ENCODE peak calls at places on chromosomes 7 and 10, in eight cellular contexts. V, U, O, P, C, G, J and T are unnamed samples.

GRCh38 chr10:44384601-44385422 is at the start of gene CXCL12:
- DNase-seq in G (peak; percentile 77), P (peak; percentile 32), J (peak; percentile 31), V (no peak), U (peak; percentile 74), O (peak; percentile 44), C (no peak), T (peak; percentile 86)

GRCh38 chr10:132665946-132666732 is 119.8 kb downstream of the NKX6-2 start:
- DNase-seq in P (no peak), J (no peak), G (peak; percentile 70), U (no peak), C (peak; percentile 24), V (no peak), O (no peak), T (no peak)

GRCh38 chr10:44478040-44478439 is 93.1 kb upstream of the CXCL12 start:
- DNase-seq in V (no peak), O (no peak), C (no peak), P (no peak), U (no peak), J (no peak), G (no peak), T (no peak)

GRCh38 chr7:28239823-28240204 is 59.2 kb upstream of the JAZF1 start:
- DNase-seq in U (no peak), O (no peak), J (no peak), G (no peak), V (no peak), P (no peak), C (no peak), T (no peak)

GRCh38 chr10:28408237-28408777 is 105.4 kb upstream of the MPP7 start:
- DNase-seq in P (no peak), J (no peak), G (no peak), C (no peak), O (no peak), U (no peak), V (no peak), T (no peak)

GRCh38 chr7:88217675-88218427 is 2.0 kb downstream of the SRI start:
- DNase-seq in U (no peak), V (no peak), G (no peak), J (no peak), P (no peak), O (no peak), C (no peak), T (no peak)

GRCh38 chr7:2759736-2760097 is 71.7 kb downstream of the AMZ1 start:
- DNase-seq in O (no peak), C (no peak), U (no peak), P (no peak), G (no peak), J (no peak), V (no peak), T (peak; percentile 59)

GRCh38 chr7:38524786-38525185 is 106.4 kb downstream of the AMPH start:
- DNase-seq in G (peak; percentile 10), J (no peak), C (no peak), V (no peak), O (no peak), P (no peak), U (no peak), T (no peak)

GRCh38 chr10:29784175-29784773 is 149.5 kb upstream of the SVIL start:
- DNase-seq in C (no peak), V (peak; percentile 63), J (no peak), U (peak; percentile 78), O (peak; percentile 71), P (peak; percentile 85), G (peak; percentile 99), T (peak; percentile 59)

GRCh38 chr10:99661370-99661749 is 2.1 kb downstream of the ENTPD7 start:
- DNase-seq in O (no peak), U (no peak), P (no peak), C (no peak), V (no peak), J (no peak), G (peak; percentile 80), T (no peak)

GRCh38 chr10:114477285-114477684 is 73.0 kb upstream of the AFAP1L2 start:
- DNase-seq in G (no peak), U (no peak), C (no peak), O (peak; percentile 87), V (no peak), J (no peak), P (peak; percentile 83), T (no peak)

GRCh38 chr10:91487914-91488577 is 77.9 kb downstream of the HECTD2 start:
- DNase-seq in C (no peak), O (no peak), P (no peak), J (no peak), V (no peak), G (no peak), U (no peak), T (no peak)

GRCh38 chr10:12637649-12638048 is 288.3 kb downstream of the CAMK1D start:
- DNase-seq in V (no peak), J (no peak), G (no peak), C (no peak), U (no peak), O (no peak), P (no peak), T (no peak)

GRCh38 chr7:56007167-56007652 is 42.8 kb downstream of the NIPSNAP2 start:
- DNase-seq in U (no peak), C (no peak), P (no peak), G (no peak), O (no peak), J (peak; percentile 90), V (no peak), T (no peak)

GRCh38 chr10:102413053-102413705 is 5.4 kb downstream of the PSD start:
- DNase-seq in G (peak; percentile 42), C (no peak), U (no peak), J (no peak), O (no peak), P (no peak), V (no peak), T (peak; percentile 30)

DNA sequence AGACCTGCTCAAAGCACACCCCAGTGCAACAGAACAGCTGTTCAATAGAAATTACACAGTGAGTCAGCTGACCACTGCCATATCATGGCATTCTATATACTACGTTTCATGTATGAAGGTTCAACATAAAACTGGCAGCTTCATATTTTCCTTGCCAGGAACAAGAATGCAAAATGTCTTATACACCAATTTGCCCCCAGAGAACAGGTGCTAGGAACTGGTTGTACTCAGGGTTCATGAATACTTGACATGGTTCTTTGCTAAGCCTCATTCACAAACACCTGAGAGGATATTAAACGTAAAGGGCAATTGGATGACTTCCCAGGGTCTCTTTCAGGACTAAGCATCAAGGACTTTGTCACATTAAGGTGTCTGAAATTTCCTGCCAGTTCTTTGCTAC is 6.9 kb downstream of the MYOF start:
- DNase-seq in C (no peak), V (no peak), P (no peak), J (no peak), U (no peak), O (no peak), G (no peak), T (no peak)
- H3K4me1 ChIP-seq in C (peaks cover 85% of the 10 kb centered on the region), V (peaks cover 69% of the 10 kb centered on the region), P (no peaks in the 10 kb centered on the region), J (peaks cover 79% of the 10 kb centered on the region), U (peaks cover 12% of the 10 kb centered on the region), O (peaks cover 1% of the 10 kb centered on the region), G (peaks cover 64% of the 10 kb centered on the region), T (no peaks in the 10 kb centered on the region)

GRCh38 chr10:117131390-117132327 is 6.4 kb downstream of the VAX1 start:
- DNase-seq in U (no peak), C (no peak), V (no peak), G (no peak), P (no peak), O (no peak), J (no peak), T (no peak)
- H3K4me3 ChIP-seq in U (no peak overlapping the region), C (peak overlapping the region; percentile 4), V (peak overlapping the region; percentile 15), G (peak overlapping the region; percentile 50), P (no peak overlapping the region), O (no peak overlapping the region), J (no peak overlapping the region), T (peak overlapping the region; percentile 7)

GRCh38 chr7:5455175-5455574 is 31.5 kb upstream of the TNRC18 start:
- DNase-seq in G (no peak), U (no peak), P (no peak), J (no peak), O (no peak), V (no peak), C (no peak), T (no peak)

GRCh38 chr7:5454485-5454884 is 30.9 kb upstream of the TNRC18 start:
- DNase-seq in O (no peak), V (no peak), C (no peak), P (no peak), G (no peak), U (no peak), J (no peak), T (no peak)

GRCh38 chr7:5452937-5453540 is 29.4 kb upstream of the TNRC18 start:
- DNase-seq in O (peak; percentile 61), V (no peak), C (no peak), J (no peak), U (no peak), P (peak; percentile 46), G (peak; percentile 36), T (peak; percentile 87)

GRCh38 chr7:5452470-5452899 is 28.9 kb upstream of the TNRC18 start:
- DNase-seq in G (no peak), V (no peak), U (no peak), C (no peak), O (no peak), P (peak; percentile 31), J (no peak), T (no peak)

DNA sequence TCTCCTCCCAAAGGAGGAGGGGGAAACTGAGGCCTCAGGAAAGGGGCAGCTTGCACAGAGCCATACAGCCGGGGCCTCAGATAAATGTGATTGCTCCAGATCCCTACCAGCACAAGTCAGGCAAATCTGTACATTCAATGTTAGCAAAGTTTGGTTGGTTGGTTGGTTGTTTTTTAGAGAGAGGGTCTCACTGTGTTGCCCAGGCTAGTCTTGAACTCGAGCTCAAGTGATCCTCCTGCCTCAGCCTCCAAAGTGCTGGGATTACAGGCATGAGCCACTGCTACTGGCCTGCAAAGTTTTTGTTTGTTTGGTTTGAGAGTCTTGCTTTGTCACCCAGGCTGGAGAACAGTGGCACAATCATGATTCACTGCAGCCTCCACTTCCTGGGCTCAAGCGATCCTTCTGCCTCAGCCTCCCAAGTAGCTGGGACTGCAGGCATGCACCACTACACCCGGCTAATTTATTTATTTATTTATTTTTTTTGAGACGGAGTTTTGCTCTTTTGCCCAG is 30.0 kb upstream of the TNRC18 start:
- DNase-seq in O (no peak), V (no peak), P (no peak), U (no peak), G (no peak), C (no peak), J (no peak), T (no peak)
- H3K4me1 ChIP-seq in O (peaks cover 9% of the 10 kb centered on the region), V (peaks cover 14% of the 10 kb centered on the region), P (no peaks in the 10 kb centered on the region), U (no peaks in the 10 kb centered on the region), G (peaks cover 15% of the 10 kb centered on the region), C (peaks cover 6% of the 10 kb centered on the region), J (peaks cover 8% of the 10 kb centered on the region), T (no peaks in the 10 kb centered on the region)

GRCh38 chr10:129800-130199 is 5.5 kb upstream of the ZMYND11 start:
- DNase-seq in J (no peak), V (no peak), P (no peak), U (no peak), G (no peak), O (no peak), C (no peak), T (no peak)

GRCh38 chr10:124874-125273 is 10.4 kb upstream of the ZMYND11 start:
- DNase-seq in U (no peak), G (no peak), C (no peak), V (no peak), J (no peak), P (no peak), O (no peak), T (no peak)

GRCh38 chr10:132961-133898 is 2.0 kb upstream of the ZMYND11 start:
- DNase-seq in V (no peak), J (no peak), C (no peak), P (no peak), G (peak; percentile 82), U (no peak), O (no peak), T (no peak)

GRCh38 chr10:127612-128432 is 7.4 kb upstream of the ZMYND11 start:
- DNase-seq in O (no peak), G (no peak), P (peak; percentile 41), V (no peak), C (no peak), U (peak; percentile 53), J (no peak), T (no peak)
- H3K4me3 ChIP-seq in O (no peak overlapping the region), G (no peak overlapping the region), P (no peak overlapping the region), V (no peak overlapping the region), C (peak overlapping the region; percentile 18), U (no peak overlapping the region), J (no peak overlapping the region), T (peak overlapping the region; percentile 9)